ENCODE peak calls at places on chromosomes 12 and 14, in ten cellular contexts. One of them, this sample, is unnamed.

GRCh38 chr12:4813741-4814140 is 93.5 kb downstream of the GALNT8 start:
- DNase-seq in renal cortical epithelial cell: no peak
- DNase-seq in GM12865: no peak
- DNase-seq in HuH-7: no peak
- DNase-seq in NAMALWA: no peak
- DNase-seq in myocyte: no peak
- DNase-seq in nephron progenitor cell: no peak
- DNase-seq in NCI-H1694 treated with DMSO at 0.1 percent for 48 hours: no peak
- DNase-seq in HFFc6: no peak
- DNase-seq in C1 segment of cervical spinal cord: no peak
- DNase-seq in this sample: no peak

GRCh38 chr14:59895721-59896120 is 24.2 kb upstream of the LRRC9 start:
- DNase-seq in renal cortical epithelial cell: no peak
- DNase-seq in GM12865: no peak
- DNase-seq in HuH-7: no peak
- DNase-seq in NAMALWA: no peak
- DNase-seq in myocyte: no peak
- DNase-seq in nephron progenitor cell: no peak
- DNase-seq in NCI-H1694 treated with DMSO at 0.1 percent for 48 hours: no peak
- DNase-seq in HFFc6: no peak
- DNase-seq in C1 segment of cervical spinal cord: no peak
- DNase-seq in this sample: no peak

GRCh38 chr12:65965358-65965757 is 141.1 kb downstream of the HMGA2 start:
- DNase-seq in renal cortical epithelial cell: no peak
- DNase-seq in GM12865: no peak
- DNase-seq in HuH-7: no peak
- DNase-seq in NAMALWA: no peak
- DNase-seq in myocyte: peak; percentile 69
- DNase-seq in nephron progenitor cell: no peak
- DNase-seq in NCI-H1694 treated with DMSO at 0.1 percent for 48 hours: no peak
- DNase-seq in HFFc6: peak; percentile 84
- DNase-seq in C1 segment of cervical spinal cord: no peak
- DNase-seq in this sample: no peak

GRCh38 chr12:70590051-70590450 is 47.2 kb downstream of the PTPRB start:
- DNase-seq in renal cortical epithelial cell: peak; percentile 63
- DNase-seq in GM12865: peak; percentile 70
- DNase-seq in HuH-7: peak; percentile 61
- DNase-seq in NAMALWA: peak; percentile 73
- DNase-seq in myocyte: peak; percentile 79
- DNase-seq in nephron progenitor cell: peak; percentile 77
- DNase-seq in NCI-H1694 treated with DMSO at 0.1 percent for 48 hours: peak; percentile 28
- DNase-seq in HFFc6: peak; percentile 70
- DNase-seq in C1 segment of cervical spinal cord: no peak
- DNase-seq in this sample: peak; percentile 74

GRCh38 chr12:68805592-68806120 is 2.3 kb upstream of the MDM2 start:
- DNase-seq in renal cortical epithelial cell: no peak
- DNase-seq in GM12865: no peak
- DNase-seq in HuH-7: no peak
- DNase-seq in NAMALWA: no peak
- DNase-seq in myocyte: no peak
- DNase-seq in nephron progenitor cell: no peak
- DNase-seq in NCI-H1694 treated with DMSO at 0.1 percent for 48 hours: no peak
- DNase-seq in HFFc6: peak; percentile 15
- DNase-seq in C1 segment of cervical spinal cord: no peak
- DNase-seq in this sample: no peak

GRCh38 chr12:14954269-14954668 is 7.1 kb downstream of the ARHGDIB start:
- DNase-seq in renal cortical epithelial cell: no peak
- DNase-seq in GM12865: no peak
- DNase-seq in HuH-7: no peak
- DNase-seq in NAMALWA: peak; percentile 58
- DNase-seq in myocyte: no peak
- DNase-seq in nephron progenitor cell: no peak
- DNase-seq in NCI-H1694 treated with DMSO at 0.1 percent for 48 hours: no peak
- DNase-seq in HFFc6: no peak
- DNase-seq in C1 segment of cervical spinal cord: no peak
- DNase-seq in this sample: no peak

GRCh38 chr12:559907-560455 is 100.2 kb downstream of the B4GALNT3 start:
- DNase-seq in renal cortical epithelial cell: no peak
- DNase-seq in GM12865: no peak
- DNase-seq in HuH-7: no peak
- DNase-seq in NAMALWA: no peak
- DNase-seq in myocyte: no peak
- DNase-seq in nephron progenitor cell: no peak
- DNase-seq in NCI-H1694 treated with DMSO at 0.1 percent for 48 hours: no peak
- DNase-seq in HFFc6: no peak
- DNase-seq in C1 segment of cervical spinal cord: no peak
- DNase-seq in this sample: no peak

GRCh38 chr12:12612403-12612802 is 727 bp downstream of the CREBL2 start:
- DNase-seq in renal cortical epithelial cell: peak; percentile 73
- DNase-seq in GM12865: peak; percentile 56
- DNase-seq in HuH-7: peak; percentile 71
- DNase-seq in NAMALWA: peak; percentile 51
- DNase-seq in myocyte: peak; percentile 45
- DNase-seq in nephron progenitor cell: no peak
- DNase-seq in NCI-H1694 treated with DMSO at 0.1 percent for 48 hours: peak; percentile 33
- DNase-seq in HFFc6: peak; percentile 53
- DNase-seq in C1 segment of cervical spinal cord: no peak
- DNase-seq in this sample: no peak

GRCh38 chr12:60704171-60704914 is 1108.5 kb downstream of the SLC16A7 start:
- DNase-seq in renal cortical epithelial cell: no peak
- DNase-seq in GM12865: no peak
- DNase-seq in HuH-7: no peak
- DNase-seq in NAMALWA: no peak
- DNase-seq in myocyte: peak; percentile 2
- DNase-seq in nephron progenitor cell: no peak
- DNase-seq in NCI-H1694 treated with DMSO at 0.1 percent for 48 hours: no peak
- DNase-seq in HFFc6: no peak
- DNase-seq in C1 segment of cervical spinal cord: no peak
- DNase-seq in this sample: no peak

GRCh38 chr14:23366163-23366921 is 1.4 kb upstream of the EFS start:
- DNase-seq in renal cortical epithelial cell: no peak
- DNase-seq in GM12865: no peak
- DNase-seq in HuH-7: no peak
- DNase-seq in NAMALWA: no peak
- DNase-seq in myocyte: no peak
- DNase-seq in nephron progenitor cell: peak; percentile 94
- DNase-seq in NCI-H1694 treated with DMSO at 0.1 percent for 48 hours: peak; percentile 86
- DNase-seq in HFFc6: peak; percentile 25
- DNase-seq in C1 segment of cervical spinal cord: peak; percentile 82
- DNase-seq in this sample: peak; percentile 60

GRCh38 chr12:3247077-3247476 is 169.9 kb downstream of the TSPAN9 start:
- DNase-seq in renal cortical epithelial cell: no peak
- DNase-seq in GM12865: no peak
- DNase-seq in HuH-7: no peak
- DNase-seq in NAMALWA: no peak
- DNase-seq in myocyte: peak; percentile 82
- DNase-seq in nephron progenitor cell: no peak
- DNase-seq in NCI-H1694 treated with DMSO at 0.1 percent for 48 hours: peak; percentile 89
- DNase-seq in HFFc6: no peak
- DNase-seq in C1 segment of cervical spinal cord: no peak
- DNase-seq in this sample: no peak

GRCh38 chr14:33642080-33642479 is 308.8 kb downstream of the EGLN3 start:
- DNase-seq in renal cortical epithelial cell: no peak
- DNase-seq in GM12865: no peak
- DNase-seq in HuH-7: no peak
- DNase-seq in NAMALWA: no peak
- DNase-seq in myocyte: no peak
- DNase-seq in nephron progenitor cell: no peak
- DNase-seq in NCI-H1694 treated with DMSO at 0.1 percent for 48 hours: no peak
- DNase-seq in HFFc6: no peak
- DNase-seq in C1 segment of cervical spinal cord: no peak
- DNase-seq in this sample: no peak

GRCh38 chr12:123655420-123655819 is 15.5 kb upstream of the TCTN2 start:
- DNase-seq in renal cortical epithelial cell: no peak
- DNase-seq in GM12865: peak; percentile 75
- DNase-seq in HuH-7: no peak
- DNase-seq in NAMALWA: peak; percentile 63
- DNase-seq in myocyte: peak; percentile 79
- DNase-seq in nephron progenitor cell: no peak
- DNase-seq in NCI-H1694 treated with DMSO at 0.1 percent for 48 hours: no peak
- DNase-seq in HFFc6: no peak
- DNase-seq in C1 segment of cervical spinal cord: no peak
- DNase-seq in this sample: no peak

GRCh38 chr12:104702565-104703139 is 245.9 kb downstream of the CHST11 start:
- DNase-seq in renal cortical epithelial cell: no peak
- DNase-seq in GM12865: no peak
- DNase-seq in HuH-7: no peak
- DNase-seq in NAMALWA: no peak
- DNase-seq in myocyte: no peak
- DNase-seq in nephron progenitor cell: no peak
- DNase-seq in NCI-H1694 treated with DMSO at 0.1 percent for 48 hours: no peak
- DNase-seq in HFFc6: peak; percentile 54
- DNase-seq in C1 segment of cervical spinal cord: no peak
- DNase-seq in this sample: no peak

This sample was measured in dorsolateral prefrontal cortex.